ENCODE peak calls at places on chromosomes 12 and 14, in four cellular contexts. O is HepG2, D is K562, V is HCT116. Y is an unnamed sample.

GRCh38 chr14:49203676-49204075 is 382.5 kb downstream of the RPS29 start:
- ATAC-seq in D (no peak), V (no peak), O (no peak), Y (no peak)

GRCh38 chr14:31902002-31902401 is 175.1 kb upstream of the ARHGAP5 start:
- ATAC-seq in O (peak; percentile 52), D (peak; percentile 87), V (peak; percentile 98), Y (no peak)

GRCh38 chr14:52551696-52552062 is 626 bp downstream of the TXNDC16 start:
- ATAC-seq in V (no peak), O (peak; percentile 57), D (peak; percentile 27), Y (no peak)

GRCh38 chr12:57342207-57342691 is 88.6 kb downstream of the R3HDM2 start:
- ATAC-seq in D (peak; percentile 86), O (no peak), V (no peak), Y (no peak)

GRCh38 chr14:75123991-75124390 is 2.9 kb downstream of the NEK9 start:
- ATAC-seq in D (peak; percentile 47), V (peak; percentile 23), O (no peak), Y (no peak)

GRCh38 chr12:7346571-7347225 is 42.8 kb downstream of the ACSM4 start:
- ATAC-seq in V (no peak), D (no peak), O (no peak), Y (no peak)

GRCh38 chr12:13444076-13444475 is 247.6 kb downstream of the EMP1 start:
- ATAC-seq in V (no peak), D (no peak), O (no peak), Y (no peak)

GRCh38 chr12:2551097-2551496 is 243.7 kb upstream of the FKBP4 start:
- ATAC-seq in V (no peak), O (no peak), D (no peak), Y (no peak)

GRCh38 chr12:30853561-30854133 is 72.9 kb upstream of the TSPAN11 start:
- ATAC-seq in V (no peak), D (no peak), O (peak; percentile 47), Y (no peak)

GRCh38 chr14:92676448-92677086 is 71.9 kb downstream of the LGMN start:
- ATAC-seq in O (no peak), D (no peak), V (no peak), Y (no peak)
- TF ChIP-seq POLR2AphosphoS5 in O (no peak), D (no peak), V (no peak), Y (no peak)

GRCh38 chr12:119177056-119177325 is 1.7 kb upstream of the HSPB8 start:
- ATAC-seq in O (no peak), D (no peak), V (no peak), Y (no peak)

GRCh38 chr12:119178544-119179334 is at the start of gene HSPB8:
- ATAC-seq in V (peak; percentile 88), D (peak; percentile 71), O (peak; percentile 79), Y (peak; percentile 91)

GRCh38 chr12:119175115-119175514 is 3.6 kb upstream of the HSPB8 start:
- ATAC-seq in V (no peak), O (no peak), D (no peak), Y (no peak)

GRCh38 chr12:119177724-119178380 is 879 bp upstream of the HSPB8 start:
- ATAC-seq in O (no peak), D (no peak), V (no peak), Y (no peak)

GRCh38 chr12:119176267-119177055 is 2.3 kb upstream of the HSPB8 start:
- ATAC-seq in D (no peak), O (no peak), V (peak; percentile 53), Y (peak; percentile 82)
- H3K4me1 ChIP-seq in D (peaks cover 12% of the 10 kb centered on the region), O (peaks cover 17% of the 10 kb centered on the region), V (peaks cover 45% of the 10 kb centered on the region), Y (no peaks in the 10 kb centered on the region)

DNA sequence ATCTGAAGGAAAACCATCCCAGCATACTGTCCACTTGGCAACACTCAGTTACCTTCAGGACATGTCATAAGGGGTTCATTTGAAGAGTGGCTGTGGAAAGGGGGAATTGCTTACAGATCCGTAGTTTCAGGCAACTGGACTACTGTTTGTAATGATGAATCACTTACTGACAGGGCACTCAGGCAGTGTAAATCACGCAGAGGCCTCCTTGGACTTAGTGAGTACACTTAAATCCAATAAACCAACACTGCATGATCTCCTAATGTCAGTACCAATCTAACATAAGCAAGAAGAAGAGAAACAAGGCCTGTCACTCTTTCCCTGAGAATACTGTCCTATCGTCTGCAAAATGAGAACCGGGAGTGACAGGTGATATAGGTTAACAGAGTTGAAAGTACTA is 104.8 kb downstream of the TRAFD1 start:
- ATAC-seq in V (no peak), D (no peak), O (no peak), Y (no peak)
- H3K36me3 ChIP-seq in V (peaks cover 26% of the 10 kb centered on the region), D (peaks cover 80% of the 10 kb centered on the region), O (peaks cover 61% of the 10 kb centered on the region), Y (peaks cover 5% of the 10 kb centered on the region)

DNA sequence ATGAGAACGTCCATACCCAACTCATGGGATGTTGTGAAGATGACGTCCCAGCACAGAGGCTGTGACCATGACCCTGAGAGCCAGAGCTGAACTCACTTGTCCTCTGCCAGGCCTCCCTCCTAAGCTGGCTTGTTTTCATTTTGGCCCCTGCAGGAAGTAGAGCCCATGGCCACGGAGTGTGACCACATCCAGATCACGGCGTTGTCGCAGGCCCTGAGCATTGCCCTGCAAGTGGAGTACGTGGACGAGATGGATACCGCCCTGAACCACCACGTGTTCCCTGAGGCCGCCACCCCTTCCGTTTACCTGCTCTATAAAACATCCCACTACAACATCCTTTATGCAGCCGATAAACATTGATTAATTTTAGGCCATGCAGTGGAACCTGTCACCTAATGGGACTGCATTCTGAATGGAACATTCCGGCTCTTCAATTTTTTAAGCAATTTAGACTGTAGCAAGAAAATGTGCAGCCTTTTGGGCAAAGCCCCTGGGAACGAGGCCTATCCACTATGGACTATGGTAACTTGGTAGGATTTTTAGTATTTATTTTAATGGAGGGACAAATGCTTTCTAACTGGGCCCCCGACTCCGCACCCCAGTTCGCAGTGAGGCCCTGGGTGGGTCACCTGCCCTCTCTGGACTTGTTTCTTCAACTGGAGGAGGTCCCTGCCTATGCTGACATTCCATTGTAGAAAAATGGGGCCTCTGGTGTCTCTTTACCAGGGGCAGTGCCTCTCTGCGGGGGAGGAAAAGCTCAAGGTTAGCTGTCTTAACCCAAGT is 19.6 kb downstream of the OTUB2 start:
- ATAC-seq in D (no peak), O (no peak), V (no peak), Y (no peak)
- TF ChIP-seq POLR2AphosphoS5 in D (no peak), O (no peak), V (no peak), Y (no peak)

GRCh38 chr12:104292872-104293794 is 10.4 kb upstream of the EID3 start:
- ATAC-seq in V (no peak), D (no peak), O (no peak), Y (no peak)
- H3K4me1 ChIP-seq in V (peaks cover 17% of the 10 kb centered on the region), D (no peaks in the 10 kb centered on the region), O (peaks cover 65% of the 10 kb centered on the region), Y (peaks cover 4% of the 10 kb centered on the region)

GRCh38 chr14:68926236-68926635 is 52.9 kb downstream of the ACTN1 start:
- ATAC-seq in O (no peak), D (no peak), V (no peak), Y (no peak)

GRCh38 chr14:68927956-68928675 is 51.0 kb downstream of the ACTN1 start:
- ATAC-seq in D (no peak), O (no peak), V (no peak), Y (no peak)

GRCh38 chr14:68928770-68929550 is 50.1 kb downstream of the ACTN1 start:
- ATAC-seq in O (peak; percentile 7), D (no peak), V (no peak), Y (no peak)

GRCh38 chr14:68925373-68925772 is 53.7 kb downstream of the ACTN1 start:
- ATAC-seq in V (no peak), D (no peak), O (no peak), Y (no peak)

GRCh38 chr14:68927089-68927488 is 52.0 kb downstream of the ACTN1 start:
- ATAC-seq in V (no peak), O (no peak), D (no peak), Y (no peak)
- H3K36me3 ChIP-seq in V (no peaks in the 10 kb centered on the region), O (peaks cover 60% of the 10 kb centered on the region), D (peaks cover 15% of the 10 kb centered on the region), Y (no peaks in the 10 kb centered on the region)

DNA sequence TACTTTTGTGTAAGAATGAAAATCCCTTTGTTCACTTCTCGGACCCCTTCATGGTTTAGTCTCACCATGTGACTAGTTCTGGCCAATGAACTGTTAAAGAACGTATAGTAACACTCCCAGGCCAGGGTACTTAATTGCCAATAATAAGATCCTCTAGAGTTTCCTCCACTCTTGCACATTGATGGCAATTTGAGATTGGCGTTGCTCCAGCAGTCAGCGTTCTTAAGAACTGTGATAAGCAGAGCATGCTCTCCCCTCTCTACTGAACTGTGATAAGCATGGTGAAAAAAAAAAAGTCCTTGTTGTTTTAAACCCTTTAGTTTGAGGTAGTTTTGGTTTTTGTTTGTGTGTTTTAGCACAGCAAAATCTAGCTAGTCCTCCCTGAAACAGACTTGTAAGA is 854.5 kb downstream of the SLC6A15 start:
- ATAC-seq in D (no peak), V (no peak), O (no peak), Y (no peak)
- TF ChIP-seq POLR2AphosphoS5 in D (no peak), V (no peak), O (no peak), Y (no peak)

GRCh38 chr12:49400304-49400703 is 33.0 kb downstream of the SPATS2 start:
- ATAC-seq in D (peak; percentile 91), O (no peak), V (no peak), Y (no peak)
- H3K4me1 ChIP-seq in D (peaks cover 16% of the 10 kb centered on the region), O (peaks cover 63% of the 10 kb centered on the region), V (peaks cover 29% of the 10 kb centered on the region), Y (no peaks in the 10 kb centered on the region)

GRCh38 chr12:108386704-108387360 is 47.7 kb upstream of the CMKLR1 start:
- ATAC-seq in O (no peak), V (no peak), D (no peak), Y (no peak)
- H3K36me3 ChIP-seq in O (no peaks in the 10 kb centered on the region), V (no peaks in the 10 kb centered on the region), D (no peaks in the 10 kb centered on the region), Y (no peaks in the 10 kb centered on the region)